ENCODE peak calls at places on chromosomes 13 and 19, in four cellular contexts. B is breast epithelium; Q is CD4-positive, alpha-beta memory T cell; C is cardiac muscle cell. M is an unnamed sample.

GRCh38 chr19:20482721-20483120 is 82.9 kb downstream of the ZNF737 start:
- DNase-seq in C (no peak), Q (peak; percentile 41), B (no peak), M (no peak)

GRCh38 chr13:47092202-47092601 is 195.3 kb upstream of the HTR2A start:
- DNase-seq in Q (no peak), B (no peak), C (no peak), M (no peak)

GRCh38 chr13:87129602-87130300 is 541.4 kb upstream of the SLITRK5 start:
- DNase-seq in C (peak; percentile 13), Q (no peak), B (no peak), M (no peak)

GRCh38 chr19:322616-323015 is 22.0 kb downstream of the MIER2 start:
- DNase-seq in B (no peak), C (no peak), Q (no peak), M (no peak)

GRCh38 chr13:111916201-111916600 is 150.7 kb upstream of the SOX1 start:
- DNase-seq in B (no peak), Q (no peak), C (no peak), M (no peak)

GRCh38 chr13:84925443-84925842 is 873.8 kb downstream of the SLITRK6 start:
- DNase-seq in Q (no peak), B (no peak), C (no peak), M (no peak)

GRCh38 chr13:80888421-80888820 is 547.5 kb upstream of the SPRY2 start:
- DNase-seq in B (no peak), Q (no peak), C (no peak), M (no peak)

GRCh38 chr19:50838239-50838638 is 4.9 kb upstream of the KLK15 start:
- DNase-seq in B (no peak), Q (no peak), C (peak; percentile 7), M (no peak)

GRCh38 chr13:98843482-98843877 is 91.0 kb upstream of the SLC15A1 start:
- DNase-seq in Q (no peak), B (no peak), C (no peak), M (no peak)

GRCh38 chr13:109720758-109721184 is 65.6 kb downstream of the IRS2 start:
- DNase-seq in Q (no peak), B (no peak), C (no peak), M (no peak)

GRCh38 chr19:2529473-2529918 is 53.6 kb downstream of the GADD45B start:
- DNase-seq in Q (no peak), B (peak; percentile 68), C (peak; percentile 70), M (no peak)

GRCh38 chr13:26707122-26708006 is 53.2 kb downstream of the GPR12 start:
- DNase-seq in B (no peak), Q (peak; percentile 44), C (peak; percentile 71), M (no peak)

GRCh38 chr19:1361601-1362384 is 21.9 kb upstream of the NDUFS7 start:
- DNase-seq in C (peak; percentile 82), B (no peak), Q (no peak), M (no peak)

GRCh38 chr13:27295660-27296059 is 25.0 kb downstream of the RASL11A start:
- DNase-seq in B (no peak), C (no peak), Q (no peak), M (no peak)

GRCh38 chr19:16628984-16629691 is 1.1 kb upstream of the MED26 start:
- DNase-seq in B (peak; percentile 30), Q (no peak), C (peak; percentile 70), M (peak; percentile 40)

GRCh38 chr19:6318772-6319171 is 14.6 kb downstream of the ACER1 start:
- DNase-seq in C (no peak), Q (no peak), B (no peak), M (no peak)

GRCh38 chr19:8483165-8483564 is 19.3 kb downstream of the PRAM1 start:
- DNase-seq in Q (no peak), C (no peak), B (no peak), M (no peak)

GRCh38 chr19:37655689-37656491 is 625 bp upstream of the ZFP30 start:
- DNase-seq in Q (peak; percentile 85), C (peak; percentile 86), B (peak; percentile 61), M (peak; percentile 67)

GRCh38 chr13:26015276-26015934 is 36.4 kb downstream of the SHISA2 start:
- DNase-seq in B (no peak), C (no peak), Q (no peak), M (no peak)

GRCh38 chr19:1252221-1252817 is 3.9 kb downstream of the MIDN start:
- DNase-seq in B (peak; percentile 96), C (peak; percentile 99), Q (peak; percentile 69), M (no peak)

GRCh38 chr13:27619711-27620376 is 485 bp downstream of the LNX2 start:
- DNase-seq in B (peak; percentile 22), Q (no peak), C (peak; percentile 43), M (peak; percentile 27)

GRCh38 chr13:98577823-98578285 is 947 bp upstream of the STK24 start:
- DNase-seq in C (no peak), Q (no peak), B (no peak), M (no peak)

GRCh38 chr13:86920960-86921359 is 750.2 kb upstream of the SLITRK5 start:
- DNase-seq in B (no peak), C (no peak), Q (no peak), M (no peak)

GRCh38 chr19:20167020-20167644 is at the start of gene ZNF486:
- DNase-seq in Q (peak; percentile 93), B (peak; percentile 98), C (peak; percentile 97), M (peak; percentile 84)

GRCh38 chr13:26037302-26037701 is 14.5 kb downstream of the SHISA2 start:
- DNase-seq in C (peak; percentile 43), B (no peak), Q (peak; percentile 10), M (no peak)

GRCh38 chr19:34534206-34534605 is 52.6 kb downstream of the WTIP start:
- DNase-seq in Q (no peak), B (no peak), C (no peak), M (no peak)

GRCh38 chr13:31945202-31945978 is 86.2 kb upstream of the FRY start:
- DNase-seq in B (peak; percentile 58), Q (no peak), C (peak; percentile 79), M (no peak)

GRCh38 chr13:106905380-106906259 is 337.7 kb upstream of the ARGLU1 start:
- DNase-seq in C (no peak), Q (no peak), B (no peak), M (no peak)

GRCh38 chr13:106133025-106133424 is 402.4 kb downstream of the EFNB2 start:
- DNase-seq in Q (no peak), C (peak; percentile 79), B (no peak), M (no peak)

GRCh38 chr13:39326471-39326870 is 276.5 kb downstream of the LHFPL6 start:
- DNase-seq in C (peak; percentile 20), Q (no peak), B (no peak), M (no peak)

GRCh38 chr13:98389319-98389718 is 187.6 kb downstream of the STK24 start:
- DNase-seq in B (no peak), C (peak; percentile 52), Q (no peak), M (no peak)

GRCh38 chr19:7104783-7105447 is 35.4 kb downstream of the ZNF557 start:
- DNase-seq in Q (no peak), C (no peak), B (no peak), M (no peak)

GRCh38 chr19:54137913-54138776 is 583 bp downstream of the CNOT3 start:
- DNase-seq in B (no peak), Q (peak; percentile 32), C (no peak), M (peak; percentile 27)

GRCh38 chr19:11141937-11142527 is 13.6 kb downstream of the SPC24 start:
- DNase-seq in C (no peak), Q (no peak), B (no peak), M (no peak)

GRCh38 chr13:111943229-111943795 is 123.6 kb upstream of the SOX1 start:
- DNase-seq in B (no peak), Q (no peak), C (no peak), M (no peak)

GRCh38 chr13:68439821-68440220 is 1209.7 kb upstream of the PCDH9 start:
- DNase-seq in Q (no peak), C (no peak), B (no peak), M (no peak)

GRCh38 chr19:43872547-43873336 is 45.6 kb downstream of the ZNF283 start:
- DNase-seq in Q (no peak), C (peak; percentile 4), B (no peak), M (no peak)
- H3K9me3 ChIP-seq in Q (no peaks in the 10 kb centered on the region), C (peaks cover 14% of the 10 kb centered on the region), B (peaks cover 51% of the 10 kb centered on the region), M (peaks cover 33% of the 10 kb centered on the region)

DNA sequence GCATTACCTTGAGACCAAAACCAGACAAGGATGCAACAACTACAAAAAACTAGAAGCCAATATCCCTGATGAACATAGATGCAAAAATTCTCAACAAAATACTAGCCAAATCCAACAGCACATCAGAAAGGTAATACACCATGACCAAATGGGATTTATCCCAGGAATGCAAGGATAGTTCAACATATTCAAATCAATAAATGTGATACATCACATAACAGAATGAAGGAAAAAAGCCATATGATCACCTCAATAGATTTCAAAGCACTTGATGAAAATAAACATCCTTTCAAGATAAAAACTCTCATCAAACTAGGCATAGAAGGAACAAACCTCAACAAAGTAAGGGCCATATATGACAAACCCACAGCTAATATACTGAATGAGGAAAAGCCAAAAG is 10.2 kb upstream of the ZNF546 start:
- DNase-seq in Q (no peak), C (no peak), B (no peak), M (no peak)
- H3K9me3 ChIP-seq in Q (no peaks in the 10 kb centered on the region), C (no peaks in the 10 kb centered on the region), B (peaks cover 30% of the 10 kb centered on the region), M (peaks cover 9% of the 10 kb centered on the region)

DNA sequence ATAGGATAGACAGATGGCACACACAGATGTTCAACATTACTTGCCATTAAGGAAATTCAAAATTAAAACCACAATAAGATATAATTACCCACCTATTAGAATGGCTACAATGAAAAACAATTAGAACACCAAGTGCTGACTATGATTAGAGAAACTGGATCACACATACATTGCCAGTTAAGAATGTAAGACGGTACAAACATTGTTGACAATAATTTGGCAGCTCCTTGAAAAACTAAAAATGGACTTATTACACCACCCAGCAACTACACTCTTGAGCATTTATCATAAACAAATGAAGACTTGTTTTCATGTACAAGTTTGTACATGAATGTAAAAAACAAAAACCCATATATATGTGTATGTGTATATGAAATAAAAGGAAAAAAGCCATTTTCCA is 13.7 kb downstream of the ZNF461 start:
- DNase-seq in C (no peak), B (no peak), Q (no peak), M (no peak)
- H3K9me3 ChIP-seq in C (no peaks in the 10 kb centered on the region), B (peaks cover 80% of the 10 kb centered on the region), Q (no peaks in the 10 kb centered on the region), M (peaks cover 31% of the 10 kb centered on the region)

GRCh38 chr19:52492991-52493470 is 34.4 kb upstream of the ZNF808 start:
- DNase-seq in Q (no peak), B (no peak), C (no peak), M (no peak)

GRCh38 chr19:52492201-52492960 is 35.1 kb upstream of the ZNF808 start:
- DNase-seq in B (no peak), Q (no peak), C (no peak), M (no peak)

GRCh38 chr19:52498571-52498970 is 28.9 kb upstream of the ZNF808 start:
- DNase-seq in Q (no peak), C (no peak), B (no peak), M (no peak)

DNA sequence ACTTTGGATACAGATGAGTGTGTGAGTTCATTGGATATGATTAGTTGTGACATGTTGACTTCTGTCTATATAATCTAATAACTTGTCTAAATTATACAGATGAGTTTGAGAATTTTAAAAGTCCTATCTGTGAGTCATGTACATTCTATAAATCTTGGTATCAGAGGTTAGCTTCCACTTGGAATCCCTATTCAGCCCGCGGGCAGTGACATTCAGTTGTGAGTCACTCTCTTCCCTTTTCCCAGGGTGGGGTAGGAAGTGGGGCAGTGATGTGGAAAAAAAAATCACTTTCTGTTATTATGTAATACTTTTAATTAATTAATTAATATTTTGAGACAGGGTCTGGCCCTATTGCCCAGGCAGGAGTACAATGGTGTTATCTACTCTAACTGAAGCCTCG is 33.0 kb upstream of the ZNF808 start:
- DNase-seq in B (no peak), C (no peak), Q (no peak), M (no peak)
- H3K9me3 ChIP-seq in B (peaks cover 72% of the 10 kb centered on the region), C (no peaks in the 10 kb centered on the region), Q (no peaks in the 10 kb centered on the region), M (peaks cover 3% of the 10 kb centered on the region)

M was measured in T-helper 17 cell.